ENCODE peak calls at places on chromosomes 4 and X, in seven cellular contexts. One of them, this sample, is unnamed.

GRCh38 chr4:184510431-184510830 is 36.1 kb upstream of the IRF2 start:
- DNase-seq in neuronal stem cell: no peak
- DNase-seq in germinal center: no peak
- DNase-seq in CD4-positive, alpha-beta T cell: no peak
- DNase-seq in RKO: no peak
- DNase-seq in mucosa of gallbladder: no peak
- DNase-seq in WERI-Rb-1: no peak
- DNase-seq in this sample: no peak

GRCh38 chr4:106809083-106809482 is 227.0 kb downstream of the DKK2 start:
- DNase-seq in mucosa of gallbladder: no peak
- DNase-seq in germinal center: no peak
- DNase-seq in WERI-Rb-1: peak
- DNase-seq in RKO: peak
- DNase-seq in neuronal stem cell: no peak
- DNase-seq in CD4-positive, alpha-beta T cell: no peak
- DNase-seq in this sample: peak

GRCh38 chrX:17413228-17413627 is 38.2 kb downstream of the NHS start:
- DNase-seq in neuronal stem cell: no peak
- DNase-seq in WERI-Rb-1: no peak
- DNase-seq in CD4-positive, alpha-beta T cell: no peak
- DNase-seq in germinal center: no peak
- DNase-seq in mucosa of gallbladder: no peak
- DNase-seq in RKO: peak
- DNase-seq in this sample: no peak

GRCh38 chr4:160026720-160027119 is 923.8 kb downstream of the RAPGEF2 start:
- DNase-seq in germinal center: no peak
- DNase-seq in neuronal stem cell: no peak
- DNase-seq in RKO: peak
- DNase-seq in WERI-Rb-1: no peak
- DNase-seq in mucosa of gallbladder: no peak
- DNase-seq in CD4-positive, alpha-beta T cell: no peak
- DNase-seq in this sample: peak

GRCh38 chrX:112687189-112687691 is 7.5 kb upstream of the LHFPL1 start:
- DNase-seq in CD4-positive, alpha-beta T cell: no peak
- DNase-seq in mucosa of gallbladder: no peak
- DNase-seq in WERI-Rb-1: no peak
- DNase-seq in germinal center: no peak
- DNase-seq in neuronal stem cell: no peak
- DNase-seq in RKO: no peak
- DNase-seq in this sample: no peak

GRCh38 chr4:30916337-30917274 is 196.4 kb downstream of the PCDH7 start:
- DNase-seq in mucosa of gallbladder: no peak
- DNase-seq in RKO: no peak
- DNase-seq in WERI-Rb-1: no peak
- DNase-seq in germinal center: no peak
- DNase-seq in neuronal stem cell: no peak
- DNase-seq in CD4-positive, alpha-beta T cell: no peak
- DNase-seq in this sample: no peak

GRCh38 chr4:78902313-78902712 is 36.9 kb downstream of the PAQR3 start:
- DNase-seq in neuronal stem cell: no peak
- DNase-seq in RKO: no peak
- DNase-seq in germinal center: no peak
- DNase-seq in mucosa of gallbladder: no peak
- DNase-seq in CD4-positive, alpha-beta T cell: no peak
- DNase-seq in WERI-Rb-1: peak
- DNase-seq in this sample: no peak

GRCh38 chr4:119321921-119322687 is at the start of gene FABP2:
- DNase-seq in CD4-positive, alpha-beta T cell: no peak
- DNase-seq in mucosa of gallbladder: no peak
- DNase-seq in neuronal stem cell: no peak
- DNase-seq in RKO: no peak
- DNase-seq in WERI-Rb-1: no peak
- DNase-seq in germinal center: no peak
- DNase-seq in this sample: no peak

GRCh38 chrX:71923516-71923915 is 12.9 kb downstream of the NHSL2 start:
- DNase-seq in RKO: no peak
- DNase-seq in germinal center: no peak
- DNase-seq in CD4-positive, alpha-beta T cell: no peak
- DNase-seq in neuronal stem cell: no peak
- DNase-seq in WERI-Rb-1: peak
- DNase-seq in mucosa of gallbladder: no peak
- DNase-seq in this sample: no peak

GRCh38 chrX:38109042-38109904 is 102.9 kb downstream of the SYTL5 start:
- DNase-seq in mucosa of gallbladder: no peak
- DNase-seq in germinal center: no peak
- DNase-seq in CD4-positive, alpha-beta T cell: no peak
- DNase-seq in RKO: no peak
- DNase-seq in neuronal stem cell: no peak
- DNase-seq in WERI-Rb-1: no peak
- DNase-seq in this sample: no peak

GRCh38 chr4:88286897-88287296 is 2.5 kb upstream of the PPM1K start:
- DNase-seq in mucosa of gallbladder: no peak
- DNase-seq in RKO: no peak
- DNase-seq in CD4-positive, alpha-beta T cell: no peak
- DNase-seq in germinal center: no peak
- DNase-seq in WERI-Rb-1: no peak
- DNase-seq in neuronal stem cell: no peak
- DNase-seq in this sample: no peak

GRCh38 chrX:149829751-149830191 is 48.0 kb downstream of the MAGEA9 start:
- DNase-seq in neuronal stem cell: peak
- DNase-seq in CD4-positive, alpha-beta T cell: no peak
- DNase-seq in germinal center: no peak
- DNase-seq in WERI-Rb-1: no peak
- DNase-seq in RKO: no peak
- DNase-seq in mucosa of gallbladder: no peak
- DNase-seq in this sample: no peak

GRCh38 chr4:121330180-121330665 is 50.6 kb downstream of the QRFPR start:
- DNase-seq in WERI-Rb-1: no peak
- DNase-seq in CD4-positive, alpha-beta T cell: no peak
- DNase-seq in germinal center: no peak
- DNase-seq in RKO: no peak
- DNase-seq in mucosa of gallbladder: no peak
- DNase-seq in neuronal stem cell: no peak
- DNase-seq in this sample: no peak

GRCh38 chrX:148811236-148811635 is 310.8 kb downstream of the AFF2 start:
- DNase-seq in CD4-positive, alpha-beta T cell: no peak
- DNase-seq in WERI-Rb-1: no peak
- DNase-seq in neuronal stem cell: no peak
- DNase-seq in mucosa of gallbladder: no peak
- DNase-seq in RKO: no peak
- DNase-seq in germinal center: no peak
- DNase-seq in this sample: no peak

GRCh38 chrX:31165241-31166035 is 93.6 kb upstream of the FTHL17 start:
- DNase-seq in WERI-Rb-1: no peak
- DNase-seq in mucosa of gallbladder: no peak
- DNase-seq in neuronal stem cell: no peak
- DNase-seq in RKO: no peak
- DNase-seq in CD4-positive, alpha-beta T cell: no peak
- DNase-seq in germinal center: no peak
- DNase-seq in this sample: no peak

GRCh38 chr4:8939160-8939855 is 67.7 kb upstream of the HMX1 start:
- DNase-seq in WERI-Rb-1: no peak
- DNase-seq in neuronal stem cell: no peak
- DNase-seq in CD4-positive, alpha-beta T cell: no peak
- DNase-seq in germinal center: no peak
- DNase-seq in mucosa of gallbladder: no peak
- DNase-seq in RKO: no peak
- DNase-seq in this sample: no peak

GRCh38 chr4:100842856-100843255 is 325.0 kb upstream of the EMCN start:
- DNase-seq in neuronal stem cell: no peak
- DNase-seq in CD4-positive, alpha-beta T cell: no peak
- DNase-seq in RKO: no peak
- DNase-seq in mucosa of gallbladder: no peak
- DNase-seq in germinal center: no peak
- DNase-seq in WERI-Rb-1: no peak
- DNase-seq in this sample: no peak

GRCh38 chr4:174316954-174317353 is 33.2 kb downstream of the CEP44 start:
- DNase-seq in RKO: no peak
- DNase-seq in CD4-positive, alpha-beta T cell: no peak
- DNase-seq in WERI-Rb-1: no peak
- DNase-seq in mucosa of gallbladder: no peak
- DNase-seq in germinal center: no peak
- DNase-seq in neuronal stem cell: no peak
- DNase-seq in this sample: no peak

GRCh38 chrX:1196436-1196835 is 16.0 kb downstream of the CRLF2 start:
- DNase-seq in WERI-Rb-1: no peak
- DNase-seq in mucosa of gallbladder: peak
- DNase-seq in CD4-positive, alpha-beta T cell: no peak
- DNase-seq in RKO: no peak
- DNase-seq in germinal center: no peak
- DNase-seq in neuronal stem cell: no peak
- DNase-seq in this sample: no peak

GRCh38 chrX:54042609-54043010 is 1.7 kb downstream of the PHF8 start:
- DNase-seq in WERI-Rb-1: peak
- DNase-seq in CD4-positive, alpha-beta T cell: peak
- DNase-seq in mucosa of gallbladder: no peak
- DNase-seq in germinal center: peak
- DNase-seq in RKO: peak
- DNase-seq in neuronal stem cell: peak
- DNase-seq in this sample: peak

GRCh38 chrX:136936183-136936549 is 55.6 kb upstream of the RBMX start:
- DNase-seq in CD4-positive, alpha-beta T cell: no peak
- DNase-seq in neuronal stem cell: no peak
- DNase-seq in germinal center: no peak
- DNase-seq in RKO: no peak
- DNase-seq in WERI-Rb-1: no peak
- DNase-seq in mucosa of gallbladder: no peak
- DNase-seq in this sample: no peak

GRCh38 chr4:76251448-76252270 is at the start of gene FAM47E:
- DNase-seq in neuronal stem cell: peak
- DNase-seq in germinal center: peak
- DNase-seq in mucosa of gallbladder: peak
- DNase-seq in WERI-Rb-1: peak
- DNase-seq in RKO: no peak
- DNase-seq in CD4-positive, alpha-beta T cell: peak
- DNase-seq in this sample: peak

GRCh38 chrX:148592595-148592994 is 92.2 kb downstream of the AFF2 start:
- DNase-seq in germinal center: no peak
- DNase-seq in CD4-positive, alpha-beta T cell: no peak
- DNase-seq in RKO: no peak
- DNase-seq in mucosa of gallbladder: no peak
- DNase-seq in WERI-Rb-1: no peak
- DNase-seq in neuronal stem cell: no peak
- DNase-seq in this sample: no peak

GRCh38 chr4:3168029-3168428 is 80.9 kb upstream of the MSANTD1 start:
- DNase-seq in neuronal stem cell: no peak
- DNase-seq in RKO: no peak
- DNase-seq in mucosa of gallbladder: no peak
- DNase-seq in germinal center: no peak
- DNase-seq in CD4-positive, alpha-beta T cell: no peak
- DNase-seq in WERI-Rb-1: no peak
- DNase-seq in this sample: no peak

GRCh38 chrX:16089086-16089485 is 34.3 kb upstream of the GRPR start:
- DNase-seq in RKO: no peak
- DNase-seq in CD4-positive, alpha-beta T cell: no peak
- DNase-seq in WERI-Rb-1: no peak
- DNase-seq in germinal center: no peak
- DNase-seq in neuronal stem cell: no peak
- DNase-seq in mucosa of gallbladder: no peak
- DNase-seq in this sample: no peak

GRCh38 chr4:164438321-164438720 is 315.6 kb upstream of the SMIM31 start:
- DNase-seq in mucosa of gallbladder: no peak
- DNase-seq in neuronal stem cell: no peak
- DNase-seq in WERI-Rb-1: no peak
- DNase-seq in germinal center: no peak
- DNase-seq in RKO: no peak
- DNase-seq in CD4-positive, alpha-beta T cell: no peak
- DNase-seq in this sample: no peak

GRCh38 chrX:17465201-17465600 is 90.2 kb downstream of the NHS start:
- DNase-seq in CD4-positive, alpha-beta T cell: no peak
- DNase-seq in germinal center: no peak
- DNase-seq in mucosa of gallbladder: no peak
- DNase-seq in RKO: no peak
- DNase-seq in neuronal stem cell: no peak
- DNase-seq in WERI-Rb-1: no peak
- DNase-seq in this sample: no peak

GRCh38 chr4:152935661-152936445 is at the start of gene FHDC1:
- DNase-seq in WERI-Rb-1: peak
- DNase-seq in germinal center: peak
- DNase-seq in RKO: no peak
- DNase-seq in CD4-positive, alpha-beta T cell: no peak
- DNase-seq in mucosa of gallbladder: peak
- DNase-seq in neuronal stem cell: peak
- DNase-seq in this sample: peak

This sample was measured in HT-29.